ENCODE peak calls at places on chromosome 21, in ten cellular contexts. One of them, this sample, is unnamed.

GRCh38 chr21:44029460-44030087 is 17.5 kb downstream of the TRAPPC10 start:
- DNase-seq in adrenal gland: no peak
- DNase-seq in AG04450: no peak
- DNase-seq in small intestine: no peak
- DNase-seq in IMR-90: no peak
- DNase-seq in right lobe of liver: no peak
- DNase-seq in esophagus squamous epithelium: no peak
- DNase-seq in Peyer's patch: no peak
- DNase-seq in brain microvascular endothelial cell: no peak
- DNase-seq in lower lobe of right lung: no peak
- DNase-seq in this sample: no peak

GRCh38 chr21:29365636-29366305 is 67.0 kb downstream of the BACH1 start:
- DNase-seq in adrenal gland: no peak
- DNase-seq in AG04450: no peak
- DNase-seq in small intestine: no peak
- DNase-seq in IMR-90: no peak
- DNase-seq in right lobe of liver: no peak
- DNase-seq in esophagus squamous epithelium: no peak
- DNase-seq in Peyer's patch: no peak
- DNase-seq in brain microvascular endothelial cell: no peak
- DNase-seq in lower lobe of right lung: no peak
- DNase-seq in this sample: no peak

GRCh38 chr21:34519013-34519412 is 7.0 kb upstream of the KCNE1 start:
- DNase-seq in adrenal gland: no peak
- DNase-seq in AG04450: no peak
- DNase-seq in small intestine: no peak
- DNase-seq in IMR-90: no peak
- DNase-seq in right lobe of liver: peak
- DNase-seq in esophagus squamous epithelium: no peak
- DNase-seq in Peyer's patch: no peak
- DNase-seq in brain microvascular endothelial cell: no peak
- DNase-seq in lower lobe of right lung: no peak
- DNase-seq in this sample: no peak

GRCh38 chr21:38898422-38899098 is 92.8 kb downstream of the ETS2 start:
- DNase-seq in adrenal gland: no peak
- DNase-seq in AG04450: no peak
- DNase-seq in small intestine: no peak
- DNase-seq in IMR-90: no peak
- DNase-seq in right lobe of liver: no peak
- DNase-seq in esophagus squamous epithelium: no peak
- DNase-seq in Peyer's patch: no peak
- DNase-seq in brain microvascular endothelial cell: no peak
- DNase-seq in lower lobe of right lung: no peak
- DNase-seq in this sample: no peak

GRCh38 chr21:34737115-34737514 is 68.3 kb downstream of the CLIC6 start:
- DNase-seq in adrenal gland: no peak
- DNase-seq in AG04450: no peak
- DNase-seq in small intestine: no peak
- DNase-seq in IMR-90: no peak
- DNase-seq in right lobe of liver: no peak
- DNase-seq in esophagus squamous epithelium: no peak
- DNase-seq in Peyer's patch: no peak
- DNase-seq in brain microvascular endothelial cell: no peak
- DNase-seq in lower lobe of right lung: no peak
- DNase-seq in this sample: no peak

GRCh38 chr21:39483917-39484316 is 32.1 kb downstream of the SH3BGR start:
- DNase-seq in adrenal gland: peak
- DNase-seq in AG04450: no peak
- DNase-seq in small intestine: no peak
- DNase-seq in IMR-90: peak
- DNase-seq in right lobe of liver: no peak
- DNase-seq in esophagus squamous epithelium: no peak
- DNase-seq in Peyer's patch: no peak
- DNase-seq in brain microvascular endothelial cell: peak
- DNase-seq in lower lobe of right lung: no peak
- DNase-seq in this sample: no peak

GRCh38 chr21:26199471-26199870 is 28.9 kb upstream of the APP start:
- DNase-seq in adrenal gland: no peak
- DNase-seq in AG04450: peak
- DNase-seq in small intestine: no peak
- DNase-seq in IMR-90: peak
- DNase-seq in right lobe of liver: no peak
- DNase-seq in esophagus squamous epithelium: no peak
- DNase-seq in Peyer's patch: no peak
- DNase-seq in brain microvascular endothelial cell: no peak
- DNase-seq in lower lobe of right lung: no peak
- DNase-seq in this sample: no peak

GRCh38 chr21:26965091-26965566 is 1.8 kb downstream of the ADAMTS5 start:
- DNase-seq in adrenal gland: no peak
- DNase-seq in AG04450: no peak
- DNase-seq in small intestine: no peak
- DNase-seq in IMR-90: no peak
- DNase-seq in right lobe of liver: no peak
- DNase-seq in esophagus squamous epithelium: no peak
- DNase-seq in Peyer's patch: no peak
- DNase-seq in brain microvascular endothelial cell: no peak
- DNase-seq in lower lobe of right lung: no peak
- DNase-seq in this sample: no peak

GRCh38 chr21:39373634-39374033 is 24.7 kb upstream of the HMGN1 start:
- DNase-seq in adrenal gland: peak
- DNase-seq in AG04450: no peak
- DNase-seq in small intestine: peak
- DNase-seq in IMR-90: peak
- DNase-seq in right lobe of liver: no peak
- DNase-seq in esophagus squamous epithelium: no peak
- DNase-seq in Peyer's patch: no peak
- DNase-seq in brain microvascular endothelial cell: peak
- DNase-seq in lower lobe of right lung: no peak
- DNase-seq in this sample: no peak

GRCh38 chr21:25760061-25760460 is 25.3 kb downstream of the GABPA start:
- DNase-seq in adrenal gland: no peak
- DNase-seq in AG04450: no peak
- DNase-seq in small intestine: no peak
- DNase-seq in IMR-90: no peak
- DNase-seq in right lobe of liver: no peak
- DNase-seq in esophagus squamous epithelium: no peak
- DNase-seq in Peyer's patch: no peak
- DNase-seq in brain microvascular endothelial cell: no peak
- DNase-seq in lower lobe of right lung: no peak
- DNase-seq in this sample: no peak

GRCh38 chr21:35436899-35437298 is 387.8 kb upstream of the RUNX1 start:
- DNase-seq in adrenal gland: no peak
- DNase-seq in AG04450: no peak
- DNase-seq in small intestine: peak
- DNase-seq in IMR-90: no peak
- DNase-seq in right lobe of liver: no peak
- DNase-seq in esophagus squamous epithelium: no peak
- DNase-seq in Peyer's patch: no peak
- DNase-seq in brain microvascular endothelial cell: no peak
- DNase-seq in lower lobe of right lung: no peak
- DNase-seq in this sample: no peak

GRCh38 chr21:36134820-36135390 is at the start of gene CBR3:
- DNase-seq in adrenal gland: peak
- DNase-seq in AG04450: no peak
- DNase-seq in small intestine: peak
- DNase-seq in IMR-90: peak
- DNase-seq in right lobe of liver: no peak
- DNase-seq in esophagus squamous epithelium: no peak
- DNase-seq in Peyer's patch: peak
- DNase-seq in brain microvascular endothelial cell: peak
- DNase-seq in lower lobe of right lung: peak
- DNase-seq in this sample: peak

GRCh38 chr21:43884012-43884860 is 19.2 kb downstream of the AGPAT3 start:
- DNase-seq in adrenal gland: peak
- DNase-seq in AG04450: no peak
- DNase-seq in small intestine: peak
- DNase-seq in IMR-90: no peak
- DNase-seq in right lobe of liver: no peak
- DNase-seq in esophagus squamous epithelium: no peak
- DNase-seq in Peyer's patch: no peak
- DNase-seq in brain microvascular endothelial cell: peak
- DNase-seq in lower lobe of right lung: no peak
- DNase-seq in this sample: peak

GRCh38 chr21:25307489-25307888 is 299.8 kb downstream of the MRPL39 start:
- DNase-seq in adrenal gland: no peak
- DNase-seq in AG04450: peak
- DNase-seq in small intestine: no peak
- DNase-seq in IMR-90: peak
- DNase-seq in right lobe of liver: no peak
- DNase-seq in esophagus squamous epithelium: no peak
- DNase-seq in Peyer's patch: no peak
- DNase-seq in brain microvascular endothelial cell: no peak
- DNase-seq in lower lobe of right lung: no peak
- DNase-seq in this sample: no peak

GRCh38 chr21:45412909-45413581 is 8.1 kb downstream of the COL18A1 start:
- DNase-seq in adrenal gland: no peak
- DNase-seq in AG04450: no peak
- DNase-seq in small intestine: no peak
- DNase-seq in IMR-90: no peak
- DNase-seq in right lobe of liver: peak
- DNase-seq in esophagus squamous epithelium: no peak
- DNase-seq in Peyer's patch: no peak
- DNase-seq in brain microvascular endothelial cell: no peak
- DNase-seq in lower lobe of right lung: no peak
- DNase-seq in this sample: no peak

GRCh38 chr21:45412491-45412890 is 7.5 kb downstream of the COL18A1 start:
- DNase-seq in adrenal gland: no peak
- DNase-seq in AG04450: no peak
- DNase-seq in small intestine: no peak
- DNase-seq in IMR-90: no peak
- DNase-seq in right lobe of liver: peak
- DNase-seq in esophagus squamous epithelium: no peak
- DNase-seq in Peyer's patch: no peak
- DNase-seq in brain microvascular endothelial cell: no peak
- DNase-seq in lower lobe of right lung: no peak
- DNase-seq in this sample: no peak

GRCh38 chr21:45415188-45415942 is 10.4 kb downstream of the COL18A1 start:
- DNase-seq in adrenal gland: no peak
- DNase-seq in AG04450: no peak
- DNase-seq in small intestine: no peak
- DNase-seq in IMR-90: no peak
- DNase-seq in right lobe of liver: peak
- DNase-seq in esophagus squamous epithelium: no peak
- DNase-seq in Peyer's patch: no peak
- DNase-seq in brain microvascular endothelial cell: no peak
- DNase-seq in lower lobe of right lung: peak
- DNase-seq in this sample: no peak

GRCh38 chr21:45414396-45415187 is 9.6 kb downstream of the COL18A1 start:
- DNase-seq in adrenal gland: no peak
- DNase-seq in AG04450: no peak
- DNase-seq in small intestine: no peak
- DNase-seq in IMR-90: no peak
- DNase-seq in right lobe of liver: peak
- DNase-seq in esophagus squamous epithelium: no peak
- DNase-seq in Peyer's patch: no peak
- DNase-seq in brain microvascular endothelial cell: no peak
- DNase-seq in lower lobe of right lung: peak
- DNase-seq in this sample: no peak

GRCh38 chr21:45413922-45414321 is 9.0 kb downstream of the COL18A1 start:
- DNase-seq in adrenal gland: no peak
- DNase-seq in AG04450: no peak
- DNase-seq in small intestine: no peak
- DNase-seq in IMR-90: no peak
- DNase-seq in right lobe of liver: no peak
- DNase-seq in esophagus squamous epithelium: no peak
- DNase-seq in Peyer's patch: no peak
- DNase-seq in brain microvascular endothelial cell: no peak
- DNase-seq in lower lobe of right lung: peak
- DNase-seq in this sample: no peak
- H3K27ac ChIP-seq in adrenal gland: no peak
- H3K27ac ChIP-seq in AG04450: no peak
- H3K27ac ChIP-seq in small intestine: no peak
- H3K27ac ChIP-seq in IMR-90: no peak
- H3K27ac ChIP-seq in right lobe of liver: no peak
- H3K27ac ChIP-seq in esophagus squamous epithelium: no peak
- H3K27ac ChIP-seq in Peyer's patch: no peak
- H3K27ac ChIP-seq in brain microvascular endothelial cell: no peak
- H3K27ac ChIP-seq in lower lobe of right lung: no peak
- H3K27ac ChIP-seq in this sample: no peak

GRCh38 chr21:42731264-42732032 is 78.0 kb downstream of the PDE9A start:
- DNase-seq in adrenal gland: no peak
- DNase-seq in AG04450: no peak
- DNase-seq in small intestine: peak
- DNase-seq in IMR-90: no peak
- DNase-seq in right lobe of liver: no peak
- DNase-seq in esophagus squamous epithelium: no peak
- DNase-seq in Peyer's patch: no peak
- DNase-seq in brain microvascular endothelial cell: no peak
- DNase-seq in lower lobe of right lung: no peak
- DNase-seq in this sample: no peak
- H3K27ac ChIP-seq in adrenal gland: no peak
- H3K27ac ChIP-seq in AG04450: no peak
- H3K27ac ChIP-seq in small intestine: peak
- H3K27ac ChIP-seq in IMR-90: no peak
- H3K27ac ChIP-seq in right lobe of liver: no peak
- H3K27ac ChIP-seq in esophagus squamous epithelium: peak
- H3K27ac ChIP-seq in Peyer's patch: peak
- H3K27ac ChIP-seq in brain microvascular endothelial cell: no peak
- H3K27ac ChIP-seq in lower lobe of right lung: no peak
- H3K27ac ChIP-seq in this sample: no peak

GRCh38 chr21:15139881-15140280 is 75.1 kb upstream of the NRIP1 start:
- DNase-seq in adrenal gland: no peak
- DNase-seq in AG04450: no peak
- DNase-seq in small intestine: no peak
- DNase-seq in IMR-90: no peak
- DNase-seq in right lobe of liver: no peak
- DNase-seq in esophagus squamous epithelium: no peak
- DNase-seq in Peyer's patch: no peak
- DNase-seq in brain microvascular endothelial cell: no peak
- DNase-seq in lower lobe of right lung: no peak
- DNase-seq in this sample: no peak
- H3K27ac ChIP-seq in adrenal gland: no peak
- H3K27ac ChIP-seq in AG04450: no peak
- H3K27ac ChIP-seq in small intestine: peak
- H3K27ac ChIP-seq in IMR-90: no peak
- H3K27ac ChIP-seq in right lobe of liver: peak
- H3K27ac ChIP-seq in esophagus squamous epithelium: no peak
- H3K27ac ChIP-seq in Peyer's patch: no peak
- H3K27ac ChIP-seq in brain microvascular endothelial cell: no peak
- H3K27ac ChIP-seq in lower lobe of right lung: no peak
- H3K27ac ChIP-seq in this sample: peak

GRCh38 chr21:33449650-33450049 is 30.1 kb downstream of the TMEM50B start:
- DNase-seq in adrenal gland: no peak
- DNase-seq in AG04450: no peak
- DNase-seq in small intestine: no peak
- DNase-seq in IMR-90: no peak
- DNase-seq in right lobe of liver: no peak
- DNase-seq in esophagus squamous epithelium: no peak
- DNase-seq in Peyer's patch: no peak
- DNase-seq in brain microvascular endothelial cell: no peak
- DNase-seq in lower lobe of right lung: no peak
- DNase-seq in this sample: no peak

GRCh38 chr21:33455858-33456446 is 23.8 kb downstream of the TMEM50B start:
- DNase-seq in adrenal gland: no peak
- DNase-seq in AG04450: no peak
- DNase-seq in small intestine: peak
- DNase-seq in IMR-90: no peak
- DNase-seq in right lobe of liver: no peak
- DNase-seq in esophagus squamous epithelium: no peak
- DNase-seq in Peyer's patch: no peak
- DNase-seq in brain microvascular endothelial cell: no peak
- DNase-seq in lower lobe of right lung: no peak
- DNase-seq in this sample: no peak

GRCh38 chr21:33451634-33452071 is 28.1 kb downstream of the TMEM50B start:
- DNase-seq in adrenal gland: no peak
- DNase-seq in AG04450: no peak
- DNase-seq in small intestine: peak
- DNase-seq in IMR-90: peak
- DNase-seq in right lobe of liver: no peak
- DNase-seq in esophagus squamous epithelium: no peak
- DNase-seq in Peyer's patch: no peak
- DNase-seq in brain microvascular endothelial cell: no peak
- DNase-seq in lower lobe of right lung: no peak
- DNase-seq in this sample: peak

GRCh38 chr21:33452362-33452761 is 27.4 kb downstream of the TMEM50B start:
- DNase-seq in adrenal gland: no peak
- DNase-seq in AG04450: no peak
- DNase-seq in small intestine: no peak
- DNase-seq in IMR-90: no peak
- DNase-seq in right lobe of liver: no peak
- DNase-seq in esophagus squamous epithelium: no peak
- DNase-seq in Peyer's patch: no peak
- DNase-seq in brain microvascular endothelial cell: no peak
- DNase-seq in lower lobe of right lung: no peak
- DNase-seq in this sample: no peak
- H3K27ac ChIP-seq in adrenal gland: no peak
- H3K27ac ChIP-seq in AG04450: no peak
- H3K27ac ChIP-seq in small intestine: peak
- H3K27ac ChIP-seq in IMR-90: no peak
- H3K27ac ChIP-seq in right lobe of liver: no peak
- H3K27ac ChIP-seq in esophagus squamous epithelium: no peak
- H3K27ac ChIP-seq in Peyer's patch: peak
- H3K27ac ChIP-seq in brain microvascular endothelial cell: no peak
- H3K27ac ChIP-seq in lower lobe of right lung: no peak
- H3K27ac ChIP-seq in this sample: peak